ENCODE peak calls at places on chromosomes 4 and X, in four cellular contexts. One of them, this sample, is unnamed.

GRCh38 chrX:129510331-129510730 is 13.0 kb downstream of the SMARCA1 start:
- DNase-seq in GM12878: no peak
- DNase-seq in SK-N-SH: no peak
- DNase-seq in H1: no peak
- DNase-seq in this sample: peak

GRCh38 chr4:7094931-7095330 is 27.1 kb upstream of the GRPEL1 start:
- DNase-seq in GM12878: no peak
- DNase-seq in SK-N-SH: no peak
- DNase-seq in H1: no peak
- DNase-seq in this sample: no peak

GRCh38 chr4:4333265-4333706 is 43.2 kb downstream of the ZBTB49 start:
- DNase-seq in GM12878: no peak
- DNase-seq in SK-N-SH: no peak
- DNase-seq in H1: no peak
- DNase-seq in this sample: no peak

GRCh38 chrX:120761810-120762209 is 113.9 kb downstream of the CT47B1 start:
- DNase-seq in GM12878: no peak
- DNase-seq in SK-N-SH: no peak
- DNase-seq in H1: no peak
- DNase-seq in this sample: peak

GRCh38 chr4:682490-683172 is 6.3 kb downstream of the SLC49A3 start:
- DNase-seq in GM12878: no peak
- DNase-seq in SK-N-SH: no peak
- DNase-seq in H1: no peak
- DNase-seq in this sample: no peak

GRCh38 chr4:156388826-156389225 is 435.2 kb upstream of the CTSO start:
- DNase-seq in GM12878: no peak
- DNase-seq in SK-N-SH: no peak
- DNase-seq in H1: no peak
- DNase-seq in this sample: no peak

GRCh38 chr4:143019351-143019750 is 165.4 kb upstream of the USP38 start:
- DNase-seq in GM12878: no peak
- DNase-seq in SK-N-SH: no peak
- DNase-seq in H1: no peak
- DNase-seq in this sample: no peak

GRCh38 chrX:121308276-121308805 is 260.9 kb downstream of the GLUD2 start:
- DNase-seq in GM12878: peak
- DNase-seq in SK-N-SH: peak
- DNase-seq in H1: no peak
- DNase-seq in this sample: peak

GRCh38 chr4:55756208-55756607 is 63.4 kb upstream of the EXOC1L start:
- DNase-seq in GM12878: no peak
- DNase-seq in SK-N-SH: no peak
- DNase-seq in H1: no peak
- DNase-seq in this sample: no peak

GRCh38 chr4:139718833-139719232 is 53.2 kb downstream of the MGST2 start:
- DNase-seq in GM12878: no peak
- DNase-seq in SK-N-SH: no peak
- DNase-seq in H1: no peak
- DNase-seq in this sample: no peak

DNA sequence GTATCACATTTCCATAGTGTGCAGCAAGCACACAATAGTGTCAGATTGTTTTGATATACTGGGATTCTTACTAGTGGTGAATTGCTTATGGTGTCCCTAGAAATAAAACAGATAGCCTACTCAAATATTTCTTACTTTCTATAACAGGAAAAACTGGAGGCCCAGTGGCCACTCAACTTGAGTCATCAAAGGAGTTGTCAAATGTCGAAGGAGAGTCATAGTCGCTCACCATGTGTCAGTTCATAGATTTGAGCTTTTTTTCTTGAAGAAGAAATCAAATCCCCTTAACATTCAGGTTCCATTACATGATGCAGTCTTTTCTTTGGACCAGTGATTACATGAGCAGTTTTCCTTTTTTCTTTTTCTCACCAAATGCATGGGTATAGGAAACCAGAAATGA is 1271.0 kb downstream of the RAPGEF2 start:
- DNase-seq in GM12878: no peak
- DNase-seq in SK-N-SH: no peak
- DNase-seq in H1: no peak
- DNase-seq in this sample: no peak
- TF ChIP-seq TCF12 in GM12878: no peak
- TF ChIP-seq TCF12 in SK-N-SH: no peak
- TF ChIP-seq TCF12 in H1: no peak
- TF ChIP-seq TCF12 in this sample: no peak

GRCh38 chrX:136268051-136269048 is 17.1 kb upstream of the MAP7D3 start:
- DNase-seq in GM12878: no peak
- DNase-seq in SK-N-SH: peak
- DNase-seq in H1: no peak
- DNase-seq in this sample: peak
- H2AFZ ChIP-seq in GM12878: no peak
- H2AFZ ChIP-seq in SK-N-SH: no peak
- H2AFZ ChIP-seq in H1: no peak
- H2AFZ ChIP-seq in this sample: no peak

GRCh38 chr4:125187221-125187620 is 127.5 kb upstream of the FAT4 start:
- DNase-seq in GM12878: no peak
- DNase-seq in SK-N-SH: no peak
- DNase-seq in H1: no peak
- DNase-seq in this sample: no peak

GRCh38 chr4:125187621-125188176 is 127.1 kb upstream of the FAT4 start:
- DNase-seq in GM12878: no peak
- DNase-seq in SK-N-SH: no peak
- DNase-seq in H1: no peak
- DNase-seq in this sample: no peak

GRCh38 chr4:125191252-125191651 is 123.5 kb upstream of the FAT4 start:
- DNase-seq in GM12878: no peak
- DNase-seq in SK-N-SH: no peak
- DNase-seq in H1: no peak
- DNase-seq in this sample: no peak
- TF ChIP-seq TCF12 in GM12878: no peak
- TF ChIP-seq TCF12 in SK-N-SH: peak
- TF ChIP-seq TCF12 in H1: no peak
- TF ChIP-seq TCF12 in this sample: no peak

DNA sequence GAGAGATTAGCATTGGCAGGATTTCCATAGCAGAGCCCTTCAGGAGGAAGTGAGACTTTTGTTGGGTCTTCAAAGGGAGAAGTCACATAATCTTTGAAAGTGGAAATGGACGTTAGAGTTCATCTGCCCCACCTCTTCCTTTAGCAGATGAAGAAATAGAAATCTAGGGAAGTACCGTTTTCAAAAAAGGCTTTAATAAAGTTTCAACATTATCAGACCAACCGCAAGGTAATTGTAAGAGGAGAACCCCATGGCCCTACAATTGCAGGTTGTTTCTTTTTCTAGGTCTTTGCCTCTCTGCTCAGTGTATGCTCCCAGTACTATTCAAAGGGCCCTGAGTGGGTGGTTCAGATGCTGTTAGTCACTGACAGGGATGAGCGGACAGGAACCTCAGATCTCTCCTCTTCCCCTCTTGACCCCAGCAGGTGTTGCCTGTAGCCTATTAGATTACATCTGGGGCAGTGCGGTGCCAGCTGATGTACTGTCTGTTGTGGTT is 48.6 kb upstream of the AP1S2 start:
- DNase-seq in GM12878: peak
- DNase-seq in SK-N-SH: no peak
- DNase-seq in H1: no peak
- DNase-seq in this sample: no peak
- H2AFZ ChIP-seq in GM12878: peak
- H2AFZ ChIP-seq in SK-N-SH: no peak
- H2AFZ ChIP-seq in H1: no peak
- H2AFZ ChIP-seq in this sample: no peak